ENCODE peak calls at places on chromosomes 13 and 19, in four cellular contexts. Q is A549, B is IMR-90, J is HepG2. A is an unnamed sample.

GRCh38 chr19:6735181-6735891 is 2.0 kb downstream of the GPR108 start:
- DNase-seq in Q (no peak), B (no peak), J (no peak), A (no peak)

GRCh38 chr19:5141926-5142724 is 173.2 kb downstream of the KDM4B start:
- DNase-seq in Q (no peak), B (no peak), J (no peak), A (no peak)

GRCh38 chr19:1060689-1061088 is 6.3 kb upstream of the ARHGAP45 start:
- DNase-seq in Q (no peak), B (no peak), J (no peak), A (no peak)

GRCh38 chr19:52535831-52536800 is 8.6 kb downstream of the ZNF808 start:
- DNase-seq in Q (no peak), B (peak), J (no peak), A (peak)

GRCh38 chr13:60351326-60351725 is 45.7 kb upstream of the TDRD3 start:
- DNase-seq in Q (no peak), B (peak), J (no peak), A (no peak)

GRCh38 chr19:40242480-40242879 is 16.0 kb upstream of the CCNP start:
- DNase-seq in Q (no peak), B (no peak), J (no peak), A (no peak)

GRCh38 chr13:45747071-45747470 is 45.0 kb downstream of the CBY2 start:
- DNase-seq in Q (no peak), B (no peak), J (no peak), A (no peak)

GRCh38 chr19:54266133-54266532 is 9.1 kb upstream of the LILRB5 start:
- DNase-seq in Q (peak), B (peak), J (peak), A (peak)

GRCh38 chr19:1089891-1090290 is 5.3 kb downstream of the POLR2E start:
- DNase-seq in Q (no peak), B (no peak), J (no peak), A (no peak)

GRCh38 chr13:20716951-20717350 is 13.5 kb downstream of the IL17D start:
- DNase-seq in Q (no peak), B (no peak), J (no peak), A (no peak)

GRCh38 chr13:93183302-93183701 is 43.3 kb upstream of the GPC6 start:
- DNase-seq in Q (no peak), B (no peak), J (no peak), A (no peak)

GRCh38 chr13:87128006-87128405 is 543.2 kb upstream of the SLITRK5 start:
- DNase-seq in Q (no peak), B (peak), J (no peak), A (no peak)

GRCh38 chr19:2494447-2495129 is 18.7 kb downstream of the GADD45B start:
- DNase-seq in Q (no peak), B (peak), J (no peak), A (peak)
- TF ChIP-seq RFX5 in Q (no peak), B (no peak), J (no peak), A (no peak)

DNA sequence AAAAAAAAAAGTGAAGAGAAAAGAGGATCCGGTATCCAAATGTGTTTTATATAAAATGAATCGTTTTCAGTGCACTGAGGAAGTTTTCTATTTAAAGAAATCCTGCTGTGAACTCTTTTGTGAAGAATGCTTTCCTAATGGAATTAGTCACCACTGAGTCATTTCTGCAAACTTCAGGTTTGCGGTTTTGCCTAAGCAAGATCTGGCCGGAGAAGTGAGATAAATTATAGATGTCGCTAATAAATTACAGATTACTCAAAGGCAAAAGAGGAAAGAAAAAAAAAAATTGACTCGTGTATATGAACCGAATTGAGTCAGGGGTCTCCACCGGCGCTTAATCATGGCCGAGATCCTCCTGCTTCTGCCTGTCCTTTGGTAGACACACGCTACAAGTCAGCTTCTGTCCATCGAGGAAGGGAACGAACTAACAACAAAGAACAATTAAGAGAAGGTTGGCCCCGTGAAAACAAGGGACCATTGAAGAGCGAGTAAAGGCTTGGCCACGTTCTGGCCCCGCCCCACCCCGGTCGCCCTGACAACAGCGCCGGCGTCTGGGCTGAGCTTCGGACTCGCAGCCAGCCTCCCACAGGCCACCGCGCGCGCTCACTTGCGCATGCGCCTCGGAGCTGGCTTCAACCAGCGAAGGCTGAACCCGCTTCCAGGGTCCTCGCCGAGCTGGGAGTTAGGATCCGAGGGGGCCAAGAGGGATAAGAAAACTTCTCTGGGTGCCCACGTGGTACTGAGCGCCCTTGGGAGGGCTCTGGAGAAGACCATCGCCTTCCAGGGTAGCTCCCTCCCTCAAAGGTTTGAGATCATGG is 33.0 kb upstream of the MRI1 start:
- DNase-seq in Q (peak), B (peak), J (peak), A (peak)
- TF ChIP-seq RFX5 in Q (no peak), B (no peak), J (no peak), A (no peak)

GRCh38 chr19:35531291-35531690 is 2.0 kb upstream of the GAPDHS start:
- DNase-seq in Q (no peak), B (no peak), J (no peak), A (no peak)

GRCh38 chr19:35533822-35534521 is 716 bp downstream of the GAPDHS start:
- DNase-seq in Q (no peak), B (peak), J (peak), A (peak)

GRCh38 chr19:35539314-35539713 is 6.1 kb downstream of the GAPDHS start:
- DNase-seq in Q (no peak), B (no peak), J (no peak), A (no peak)

GRCh38 chr19:35533201-35533821 is at the start of gene GAPDHS:
- DNase-seq in Q (no peak), B (peak), J (no peak), A (peak)

DNA sequence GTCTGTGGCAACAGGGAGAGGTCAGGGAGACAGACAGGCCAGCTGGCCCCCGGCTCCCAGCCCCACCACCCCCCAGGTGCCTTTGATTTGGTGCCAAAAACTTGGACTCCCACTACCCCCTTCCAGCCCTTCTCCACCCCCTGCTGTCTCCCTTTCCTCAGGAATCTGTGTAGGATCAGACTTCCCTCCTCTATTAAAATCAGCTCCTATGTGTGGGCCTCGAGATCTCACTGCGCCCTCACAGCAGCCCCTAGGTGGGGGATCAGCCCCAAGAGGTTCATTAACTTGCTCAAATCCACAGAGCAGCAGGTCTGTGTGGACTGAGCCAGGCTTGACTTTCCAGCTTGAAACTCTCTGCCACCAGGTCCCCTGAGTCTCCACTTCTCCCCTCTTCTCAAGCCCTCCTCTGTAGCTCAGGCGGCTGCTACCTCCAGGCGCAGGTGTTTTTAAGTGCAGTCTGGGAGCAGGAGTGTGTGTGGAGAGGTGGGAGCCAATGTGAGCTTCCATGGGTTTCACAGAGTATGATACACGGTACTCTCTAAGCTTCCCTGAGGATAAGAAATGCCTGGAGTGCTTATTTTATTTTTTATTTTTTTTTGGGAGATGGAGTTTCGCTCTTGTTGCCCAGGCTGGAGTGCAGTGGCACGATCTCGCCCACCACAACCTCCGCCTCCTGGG is 1.7 kb downstream of the GAPDHS start:
- DNase-seq in Q (no peak), B (no peak), J (no peak), A (no peak)
- TF ChIP-seq RFX5 in Q (no peak), B (no peak), J (no peak), A (no peak)

GRCh38 chr19:13463296-13463695 is 43.0 kb downstream of the CACNA1A start:
- DNase-seq in Q (no peak), B (peak), J (no peak), A (peak)
- TF ChIP-seq RFX5 in Q (no peak), B (no peak), J (no peak), A (no peak)

DNA sequence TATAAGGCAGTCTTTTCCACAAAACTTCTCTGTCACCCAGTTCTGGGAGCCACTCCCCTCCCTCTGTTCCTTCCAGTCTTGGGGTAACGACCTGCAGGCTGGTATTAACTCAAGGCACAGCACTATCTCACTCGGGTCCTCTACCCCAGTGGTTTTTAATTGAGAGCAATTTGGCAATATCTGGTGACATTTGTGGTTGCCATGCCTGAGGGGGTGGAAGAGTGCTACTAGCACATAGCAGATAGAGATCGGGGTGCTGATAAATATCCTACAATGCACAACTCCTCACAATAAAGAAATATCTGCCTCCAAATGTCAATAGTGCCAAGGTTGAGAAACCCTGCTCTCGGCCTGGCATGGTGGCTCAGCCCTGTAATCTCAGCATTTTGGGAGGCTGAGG is 117.7 kb upstream of the ABCC4 start:
- DNase-seq in Q (no peak), B (no peak), J (no peak), A (no peak)
- TF ChIP-seq RFX5 in Q (no peak), B (no peak), J (no peak), A (no peak)

A was measured in K562.